ENCODE peak calls at places on chromosomes 2 and 18, in seven cellular contexts. I, E, B, F, G, O and D are unnamed samples.

GRCh38 chr2:63861220-63861822 is 19.6 kb downstream of the UGP2 start:
- DNase-seq in E (peak), F (peak), O (peak), B (no peak), I (peak), G (peak), D (peak)

GRCh38 chr2:17892726-17893534 is 14.5 kb downstream of the KCNS3 start:
- DNase-seq in G (peak), B (no peak), F (no peak), O (no peak), I (no peak), E (no peak), D (no peak)

GRCh38 chr18:28365406-28365805 is 188.5 kb upstream of the CDH2 start:
- DNase-seq in B (no peak), G (no peak), O (no peak), F (no peak), E (no peak), I (no peak), D (no peak)

GRCh38 chr2:1020206-1020605 is 69.6 kb downstream of the SNTG2 start:
- DNase-seq in G (no peak), E (no peak), I (no peak), F (no peak), O (no peak), B (no peak), D (no peak)

GRCh38 chr2:74778381-74779371 is 55.3 kb upstream of the HK2 start:
- DNase-seq in B (no peak), E (no peak), O (no peak), G (no peak), F (no peak), I (no peak), D (no peak)

GRCh38 chr2:76008001-76008702 is 297.4 kb upstream of the GCFC2 start:
- DNase-seq in I (no peak), G (peak), F (no peak), O (no peak), B (no peak), E (no peak), D (peak)

GRCh38 chr18:28163201-28163778 is 13.6 kb downstream of the CDH2 start:
- DNase-seq in E (no peak), I (no peak), F (no peak), G (no peak), O (no peak), B (no peak), D (no peak)

GRCh38 chr18:50507120-50507590 is 52.7 kb upstream of the MAPK4 start:
- DNase-seq in O (no peak), E (peak), F (peak), B (no peak), I (peak), G (peak), D (peak)

GRCh38 chr2:205785507-205786222 is 103.4 kb downstream of the NRP2 start:
- DNase-seq in O (no peak), G (no peak), F (no peak), B (no peak), E (no peak), I (no peak), D (no peak)

GRCh38 chr2:32745191-32745590 is 117.3 kb downstream of the TTC27 start:
- DNase-seq in E (no peak), I (no peak), B (peak), O (no peak), F (no peak), G (no peak), D (no peak)

GRCh38 chr2:14896280-14896679 is 263.8 kb downstream of the LRATD1 start:
- DNase-seq in G (no peak), O (no peak), E (no peak), B (no peak), I (no peak), F (no peak), D (no peak)

GRCh38 chr2:216557413-216557812 is 58.8 kb downstream of the RPL37A start:
- DNase-seq in F (no peak), O (no peak), B (no peak), G (no peak), E (no peak), I (no peak), D (no peak)

GRCh38 chr2:23487735-23488492 is 102.9 kb downstream of the KLHL29 start:
- DNase-seq in O (no peak), F (no peak), I (peak), B (peak), E (no peak), G (no peak), D (no peak)

GRCh38 chr2:1577846-1578245 is 164.6 kb downstream of the TPO start:
- DNase-seq in B (no peak), G (no peak), I (no peak), E (no peak), F (no peak), O (no peak), D (no peak)

GRCh38 chr2:229708335-229708734 is 6.0 kb downstream of the DNER start:
- DNase-seq in B (no peak), O (no peak), I (no peak), F (no peak), E (no peak), G (no peak), D (no peak)

GRCh38 chr18:75267643-75268184 is 57.1 kb downstream of the TSHZ1 start:
- DNase-seq in O (no peak), B (no peak), G (no peak), E (no peak), I (no peak), F (no peak), D (no peak)

GRCh38 chr2:15298769-15299168 is 262.4 kb downstream of the NBAS start:
- DNase-seq in E (peak), O (no peak), G (no peak), I (no peak), F (peak), B (no peak), D (no peak)

GRCh38 chr2:207183506-207183905 is 17.8 kb upstream of the KLF7 start:
- DNase-seq in I (no peak), G (no peak), E (no peak), F (no peak), O (no peak), B (no peak), D (no peak)

GRCh38 chr2:56132138-56132537 is 51.7 kb upstream of the CCDC85A start:
- DNase-seq in E (no peak), O (no peak), F (no peak), I (no peak), B (no peak), G (no peak), D (no peak)

GRCh38 chr2:16246911-16247310 is 306.6 kb downstream of the MYCN start:
- DNase-seq in E (no peak), I (no peak), O (no peak), B (no peak), F (no peak), G (no peak), D (no peak)

GRCh38 chr2:11933854-11934253 is 187.4 kb downstream of the LPIN1 start:
- DNase-seq in B (no peak), O (no peak), I (no peak), G (no peak), E (no peak), F (no peak), D (no peak)

GRCh38 chr2:132651115-132652099 is 18.6 kb downstream of the LYPD1 start:
- DNase-seq in E (no peak), I (no peak), B (peak), O (no peak), F (no peak), G (no peak), D (no peak)

GRCh38 chr2:65146067-65146466 is 16.2 kb upstream of the RAB1A start:
- DNase-seq in E (no peak), G (no peak), B (no peak), O (no peak), F (no peak), I (no peak), D (no peak)

GRCh38 chr2:177419274-177419673 is 26.7 kb downstream of the AGPS start:
- DNase-seq in F (no peak), O (no peak), I (no peak), G (no peak), B (no peak), E (no peak), D (no peak)

GRCh38 chr2:69957970-69958369 is 3.5 kb downstream of the ASPRV1 start:
- DNase-seq in E (no peak), G (peak), F (no peak), O (no peak), I (no peak), B (no peak), D (no peak)

GRCh38 chr18:22883189-22883588 is 49.9 kb upstream of the RBBP8 start:
- DNase-seq in G (no peak), B (no peak), I (no peak), E (no peak), F (no peak), O (no peak), D (no peak)

GRCh38 chr2:108594132-108594981 is 60.1 kb downstream of the LIMS1 start:
- DNase-seq in B (peak), O (no peak), G (no peak), F (no peak), E (no peak), I (peak), D (no peak)

GRCh38 chr18:21117385-21118135 is 5.9 kb upstream of the ROCK1 start:
- DNase-seq in E (no peak), I (peak), G (no peak), F (no peak), O (no peak), B (no peak), D (no peak)

GRCh38 chr2:132733119-132733518 is 63.1 kb upstream of the LYPD1 start:
- DNase-seq in O (no peak), B (no peak), G (no peak), I (no peak), E (no peak), F (no peak), D (no peak)

GRCh38 chr2:31265234-31265633 is 31.3 kb downstream of the EHD3 start:
- DNase-seq in I (no peak), F (no peak), B (no peak), O (no peak), E (no peak), G (no peak), D (no peak)

GRCh38 chr2:172084734-172085459 is 410 bp upstream of the DLX1 start:
- DNase-seq in G (peak), I (peak), F (peak), B (peak), E (peak), O (no peak), D (no peak)

GRCh38 chr18:57738078-57738477 is 65.0 kb downstream of the ATP8B1 start:
- DNase-seq in G (no peak), I (no peak), O (no peak), B (no peak), E (no peak), F (no peak), D (no peak)

GRCh38 chr2:207285451-207285771 is 119.7 kb upstream of the KLF7 start:
- DNase-seq in I (no peak), E (no peak), B (no peak), O (no peak), G (no peak), F (no peak), D (no peak)

DNA sequence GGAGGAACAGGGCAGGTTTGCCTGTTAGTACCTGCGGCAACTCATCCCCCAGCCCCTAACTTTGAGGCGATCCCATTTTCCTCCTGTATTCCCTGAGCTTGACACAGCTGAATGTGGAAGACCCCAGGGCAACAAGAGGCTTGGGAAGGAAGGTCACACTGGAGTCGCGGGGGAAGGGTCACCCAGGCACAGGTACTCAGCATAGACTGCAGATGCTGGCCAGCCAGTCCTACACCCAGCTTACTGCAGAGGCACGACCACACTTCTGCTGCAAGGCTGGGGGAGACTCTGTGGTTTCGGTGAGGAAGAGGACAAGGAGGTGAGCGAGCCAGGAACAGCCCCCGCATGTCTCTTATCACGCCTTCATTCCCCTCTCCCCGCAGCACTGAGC is 91.5 kb downstream of the MALT1 start:
- DNase-seq in E (no peak), I (peak), F (no peak), O (no peak), G (no peak), B (peak), D (no peak)
- H3K27ac ChIP-seq in E (no peak), I (no peak), F (no peak), O (no peak), G (no peak), B (no peak), D (no peak)

DNA sequence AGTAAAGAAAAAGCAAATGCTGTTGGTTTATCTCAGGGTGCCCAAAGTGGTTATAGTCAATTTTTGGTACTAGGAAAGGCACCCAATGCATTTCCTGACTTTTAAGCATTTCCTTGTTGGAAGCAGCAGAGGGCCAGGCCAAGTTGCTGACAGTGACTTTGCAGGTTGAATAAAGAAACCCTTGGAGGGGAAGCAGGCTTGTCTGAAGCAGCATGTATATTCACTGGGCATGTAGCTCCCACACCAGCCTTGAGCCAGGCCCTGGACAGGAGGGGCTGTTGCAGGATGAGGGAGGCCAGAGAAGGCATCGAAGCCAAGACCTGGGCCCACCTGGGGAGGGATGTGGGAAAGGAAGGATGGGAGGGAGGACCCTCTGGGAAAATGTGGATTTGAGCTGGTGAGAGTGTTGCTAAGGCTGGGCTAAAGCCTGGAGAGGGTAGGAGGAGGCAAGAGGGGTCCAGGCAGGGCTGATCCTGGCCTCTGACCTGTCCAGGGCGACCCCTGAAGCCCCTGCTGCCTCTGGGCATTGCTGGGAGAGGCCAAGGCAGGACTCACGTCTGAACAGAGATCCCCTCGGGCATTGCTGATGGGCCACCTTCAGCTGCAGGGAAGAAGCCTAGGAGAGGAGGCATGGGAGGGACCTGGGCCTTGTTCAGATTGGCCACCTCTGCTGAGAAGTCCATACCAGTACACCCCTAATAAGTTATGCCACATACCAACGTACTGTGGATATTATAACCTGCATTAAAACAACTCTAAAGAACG is 79.6 kb downstream of the STPG4 start:
- DNase-seq in G (no peak), E (no peak), O (no peak), B (no peak), I (no peak), F (no peak), D (no peak)
- H3K27ac ChIP-seq in G (peak), E (peak), O (no peak), B (peak), I (no peak), F (peak), D (no peak)

DNA sequence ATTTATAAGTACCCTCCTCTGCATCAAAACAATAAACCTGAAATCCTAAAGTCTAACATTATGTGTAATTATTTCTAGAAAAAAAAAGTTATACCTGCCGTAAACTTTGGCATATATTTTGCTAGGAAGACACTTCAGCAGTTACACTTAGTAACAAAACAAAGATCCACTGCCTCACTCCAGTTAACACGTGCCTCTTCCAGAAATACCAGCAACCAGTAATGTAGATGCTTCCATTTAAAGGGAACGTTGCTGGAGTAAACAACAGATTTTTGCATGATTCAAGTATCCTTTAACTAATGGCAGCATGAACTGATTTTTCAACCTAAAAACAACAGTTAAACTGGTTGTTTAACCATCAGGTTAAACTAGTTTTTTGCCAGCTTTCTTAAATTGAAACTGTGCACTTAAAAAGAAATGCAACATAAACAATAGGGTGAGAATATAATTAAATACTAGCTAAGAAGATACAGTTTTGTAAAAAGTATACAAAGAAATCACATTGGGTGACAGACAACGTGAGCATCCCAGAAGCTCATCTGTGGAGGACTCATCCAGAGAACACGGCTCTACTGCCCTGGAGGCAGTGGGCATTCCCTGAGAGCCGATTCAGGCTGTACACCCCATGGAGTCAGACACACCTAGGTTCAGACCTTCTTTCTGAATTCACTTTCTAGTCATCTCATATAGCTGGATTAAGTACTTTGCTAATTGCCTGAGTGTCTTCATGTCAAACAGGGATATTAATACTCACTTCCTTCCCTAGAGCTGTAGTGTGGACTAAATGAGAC is 22.3 kb downstream of the MGAT4A start:
- DNase-seq in G (no peak), I (no peak), B (no peak), E (no peak), O (no peak), F (no peak), D (no peak)
- H3K27ac ChIP-seq in G (no peak), I (no peak), B (no peak), E (peak), O (no peak), F (peak), D (no peak)

DNA sequence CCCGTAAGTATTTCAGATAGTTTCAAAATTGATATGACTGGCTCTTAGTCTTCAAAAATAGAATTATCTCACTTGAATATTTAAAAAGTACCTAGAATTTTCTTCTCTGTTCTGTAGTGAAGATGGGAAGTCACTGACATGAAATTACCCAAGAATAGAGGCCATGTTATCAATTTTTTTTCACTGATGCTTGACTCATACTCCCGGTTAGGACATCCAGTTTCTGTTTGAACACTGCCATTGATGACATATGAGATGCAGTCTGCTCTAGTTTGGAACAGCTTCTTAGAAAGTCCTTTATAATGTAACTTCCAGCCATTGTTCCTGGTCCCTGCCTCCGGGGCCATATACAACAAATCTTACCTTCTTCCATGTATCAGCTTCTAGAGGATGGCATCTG is 26.0 kb downstream of the MAP3K20 start:
- DNase-seq in B (no peak), F (no peak), E (no peak), G (no peak), O (no peak), I (no peak), D (no peak)
- H3K27ac ChIP-seq in B (no peak), F (peak), E (no peak), G (no peak), O (no peak), I (no peak), D (no peak)

GRCh38 chr2:190941571-190941970 is 61.0 kb downstream of the GLS start:
- DNase-seq in G (no peak), B (no peak), F (no peak), E (no peak), I (no peak), O (no peak), D (no peak)

GRCh38 chr2:190943706-190944105 is 63.1 kb downstream of the GLS start:
- DNase-seq in G (no peak), B (no peak), E (no peak), I (no peak), F (no peak), O (no peak), D (no peak)

GRCh38 chr2:190942697-190943096 is 62.1 kb downstream of the GLS start:
- DNase-seq in F (no peak), B (no peak), G (no peak), E (no peak), I (no peak), O (no peak), D (no peak)

GRCh38 chr2:190938761-190939335 is 58.2 kb downstream of the GLS start:
- DNase-seq in O (no peak), F (no peak), I (no peak), E (no peak), G (no peak), B (no peak), D (no peak)

GRCh38 chr2:190940451-190940850 is 59.8 kb downstream of the GLS start:
- DNase-seq in G (no peak), O (no peak), F (no peak), E (no peak), I (no peak), B (no peak), D (no peak)
- H3K27ac ChIP-seq in G (peak), O (no peak), F (no peak), E (peak), I (no peak), B (no peak), D (no peak)

DNA sequence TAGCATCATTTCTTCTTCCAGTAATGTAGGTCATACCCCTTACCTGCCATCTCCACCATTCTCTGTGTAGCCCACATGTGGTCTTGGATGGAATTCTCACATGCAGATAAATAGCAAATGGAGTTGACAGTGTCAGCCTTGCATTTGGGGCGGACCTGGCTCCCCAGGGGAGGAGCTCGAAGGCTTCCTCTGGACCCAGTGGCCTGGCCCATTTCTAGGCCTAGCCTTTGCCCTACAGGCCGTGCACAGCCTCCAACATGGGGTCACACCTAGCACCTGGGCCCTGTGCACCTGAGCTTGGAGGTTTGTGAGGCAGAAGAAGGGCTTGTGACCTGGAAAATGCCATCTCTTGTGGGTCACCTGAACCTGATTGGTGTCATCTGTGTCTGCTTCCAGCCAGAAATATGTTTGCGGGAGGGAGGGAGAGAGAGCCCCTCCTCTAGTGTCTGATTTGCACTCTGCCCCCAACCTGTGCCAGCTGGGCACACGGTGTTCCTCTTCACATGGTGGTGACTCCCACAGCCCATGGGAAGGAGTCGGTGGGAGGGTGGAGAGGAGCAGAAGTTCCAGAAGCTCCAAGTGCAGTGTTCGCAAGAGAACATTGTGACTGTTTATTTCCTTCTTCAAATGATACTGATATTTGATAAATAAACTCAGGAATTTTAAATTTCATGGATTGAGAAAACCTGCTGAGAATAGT is 33.0 kb downstream of the ITGB1BP1 start:
- DNase-seq in G (no peak), E (no peak), B (no peak), O (no peak), F (no peak), I (no peak), D (no peak)
- H3K27ac ChIP-seq in G (no peak), E (no peak), B (no peak), O (no peak), F (no peak), I (no peak), D (no peak)